ENCODE peak calls at places on chromosome 15, in six cellular contexts. One of them, this sample, is unnamed.

GRCh38 chr15:71375934-71376333 is 260.7 kb downstream of the THSD4 start:
- DNase-seq in nephron progenitor cell: no peak
- DNase-seq in Caki2: no peak
- DNase-seq in RPMI8226: no peak
- DNase-seq in uterus: no peak
- DNase-seq in BJ: no peak
- DNase-seq in this sample: no peak

GRCh38 chr15:51837784-51838183 is 8.3 kb downstream of the TMOD3 start:
- DNase-seq in nephron progenitor cell: no peak
- DNase-seq in RPMI8226: no peak
- DNase-seq in BJ: no peak
- DNase-seq in Caki2: peak; percentile 25
- DNase-seq in uterus: no peak
- DNase-seq in this sample: peak; percentile 76

GRCh38 chr15:45378149-45378912 is at the start of gene GATM:
- DNase-seq in RPMI8226: peak; percentile 39
- DNase-seq in BJ: peak; percentile 30
- DNase-seq in nephron progenitor cell: peak; percentile 79
- DNase-seq in uterus: peak; percentile 73
- DNase-seq in Caki2: peak; percentile 77
- DNase-seq in this sample: peak; percentile 44

GRCh38 chr15:90718232-90718631 is 1.1 kb downstream of the BLM start:
- DNase-seq in BJ: no peak
- DNase-seq in Caki2: no peak
- DNase-seq in RPMI8226: peak; percentile 6
- DNase-seq in uterus: no peak
- DNase-seq in nephron progenitor cell: no peak
- DNase-seq in this sample: no peak

GRCh38 chr15:72964135-72964534 is 88.1 kb upstream of the NEO1 start:
- DNase-seq in nephron progenitor cell: no peak
- DNase-seq in Caki2: no peak
- DNase-seq in uterus: no peak
- DNase-seq in BJ: no peak
- DNase-seq in RPMI8226: no peak
- DNase-seq in this sample: no peak

GRCh38 chr15:57541805-57542504 is 49.7 kb upstream of the MYZAP start:
- DNase-seq in RPMI8226: peak; percentile 63
- DNase-seq in nephron progenitor cell: peak; percentile 76
- DNase-seq in BJ: peak; percentile 18
- DNase-seq in uterus: peak; percentile 80
- DNase-seq in Caki2: peak; percentile 44
- DNase-seq in this sample: peak; percentile 45

GRCh38 chr15:32966512-32966911 is 228.0 kb downstream of the FMN1 start:
- DNase-seq in BJ: no peak
- DNase-seq in uterus: no peak
- DNase-seq in nephron progenitor cell: no peak
- DNase-seq in RPMI8226: no peak
- DNase-seq in Caki2: no peak
- DNase-seq in this sample: no peak

GRCh38 chr15:58951388-58952060 is 18.0 kb upstream of the SLTM start:
- DNase-seq in uterus: no peak
- DNase-seq in Caki2: no peak
- DNase-seq in nephron progenitor cell: no peak
- DNase-seq in BJ: peak; percentile 32
- DNase-seq in RPMI8226: no peak
- DNase-seq in this sample: no peak

GRCh38 chr15:80199869-80200268 is 47.1 kb downstream of the FAH start:
- DNase-seq in RPMI8226: no peak
- DNase-seq in nephron progenitor cell: no peak
- DNase-seq in uterus: no peak
- DNase-seq in BJ: no peak
- DNase-seq in Caki2: no peak
- DNase-seq in this sample: no peak

GRCh38 chr15:80615783-80616391 is 79.2 kb upstream of the ABHD17C start:
- DNase-seq in BJ: peak; percentile 46
- DNase-seq in Caki2: no peak
- DNase-seq in RPMI8226: peak; percentile 63
- DNase-seq in nephron progenitor cell: no peak
- DNase-seq in uterus: peak; percentile 34
- DNase-seq in this sample: no peak